ENCODE peak calls at places on chromosomes 3 and 15, in seven cellular contexts. C is foreskin keratinocyte, O is RWPE1, I is mucosa of gallbladder, E is activated gamma-delta T cell, S is retina, Q is GM04503. X is an unnamed sample.

GRCh38 chr3:144362126-144362525 is 390.5 kb downstream of the DIPK2A start:
- DNase-seq in C (peak; percentile 27), O (no peak), I (no peak), E (no peak), S (no peak), Q (no peak), X (no peak)

GRCh38 chr3:58005662-58006061 is 2.6 kb upstream of the FLNB start:
- DNase-seq in C (peak; percentile 97), O (peak; percentile 79), I (no peak), E (no peak), S (no peak), Q (peak; percentile 69), X (no peak)

GRCh38 chr3:49158108-49158709 is 7.9 kb downstream of the CCDC71 start:
- DNase-seq in C (no peak), O (no peak), I (peak; percentile 56), E (no peak), S (no peak), Q (no peak), X (peak; percentile 45)

GRCh38 chr3:37671000-37671483 is 190.6 kb upstream of the CTDSPL start:
- DNase-seq in C (no peak), O (no peak), I (peak; percentile 68), E (no peak), S (peak; percentile 37), Q (no peak), X (no peak)

GRCh38 chr3:168081171-168081771 is 14.5 kb downstream of the GOLIM4 start:
- DNase-seq in C (no peak), O (no peak), I (no peak), E (no peak), S (no peak), Q (no peak), X (no peak)

GRCh38 chr15:85759391-85759790 is 35.3 kb downstream of the KLHL25 start:
- DNase-seq in C (no peak), O (no peak), I (no peak), E (no peak), S (no peak), Q (no peak), X (no peak)

GRCh38 chr3:177731644-177732268 is 534.5 kb upstream of the TBL1XR1 start:
- DNase-seq in C (peak; percentile 49), O (no peak), I (no peak), E (no peak), S (no peak), Q (no peak), X (no peak)

GRCh38 chr3:61996351-61996750 is 377.0 kb downstream of the FEZF2 start:
- DNase-seq in C (no peak), O (no peak), I (no peak), E (no peak), S (no peak), Q (no peak), X (no peak)

GRCh38 chr3:62036726-62037125 is 336.6 kb downstream of the FEZF2 start:
- DNase-seq in C (no peak), O (no peak), I (no peak), E (no peak), S (peak; percentile 46), Q (no peak), X (no peak)

GRCh38 chr3:34146596-34146995 is 348.2 kb downstream of the PDCD6IP start:
- DNase-seq in C (no peak), O (no peak), I (no peak), E (no peak), S (no peak), Q (no peak), X (no peak)

GRCh38 chr3:192816274-192816853 is 89.0 kb upstream of the FGF12 start:
- DNase-seq in C (no peak), O (peak; percentile 45), I (no peak), E (no peak), S (peak; percentile 59), Q (no peak), X (no peak)

GRCh38 chr15:33968224-33968623 is at the start of gene CHRM5:
- DNase-seq in C (no peak), O (no peak), I (no peak), E (no peak), S (peak; percentile 50), Q (no peak), X (no peak)

GRCh38 chr3:127588675-127589577 is 1.6 kb downstream of the TPRA1 start:
- DNase-seq in C (no peak), O (peak; percentile 74), I (no peak), E (no peak), S (no peak), Q (peak; percentile 73), X (no peak)

GRCh38 chr3:83023050-83023449 is 1261.6 kb upstream of the GBE1 start:
- DNase-seq in C (no peak), O (no peak), I (no peak), E (no peak), S (no peak), Q (no peak), X (no peak)

GRCh38 chr3:46102059-46102779 is 74.9 kb upstream of the XCR1 start:
- DNase-seq in C (no peak), O (no peak), I (no peak), E (no peak), S (no peak), Q (no peak), X (no peak)